ENCODE peak calls at places on chromosome 13, in seven cellular contexts. G is MM.1S, P is GM23338, K is OCI-LY7, M is SK-N-SH, O is HCT116, N is GM23248. E is an unnamed sample.

GRCh38 chr13:42821437-42821836 is 40.1 kb downstream of the FAM216B start:
- DNase-seq in O (no peak), P (no peak), N (peak; percentile 87), M (no peak), K (no peak), G (no peak), E (peak; percentile 64)

GRCh38 chr13:44667950-44668349 is 91.8 kb upstream of the TSC22D1 start:
- DNase-seq in P (no peak), M (no peak), K (no peak), N (peak; percentile 76), G (no peak), O (no peak), E (no peak)

GRCh38 chr13:30692108-30692507 is 43.2 kb upstream of the ALOX5AP start:
- DNase-seq in O (no peak), P (no peak), M (no peak), G (no peak), N (no peak), K (no peak), E (no peak)

GRCh38 chr13:68808456-68808855 is 1299.2 kb upstream of the ATXN8OS start:
- DNase-seq in K (no peak), O (no peak), M (no peak), P (no peak), G (no peak), N (no peak), E (no peak)

GRCh38 chr13:79081942-79082341 is 324.1 kb downstream of the RBM26 start:
- DNase-seq in N (no peak), P (no peak), G (peak; percentile 77), K (no peak), M (no peak), O (no peak), E (no peak)

GRCh38 chr13:84358601-84359000 is 476.3 kb upstream of the SLITRK1 start:
- DNase-seq in P (no peak), G (no peak), N (no peak), K (no peak), M (no peak), O (no peak), E (no peak)

GRCh38 chr13:36148436-36148835 is 17.3 kb upstream of the DCLK1 start:
- DNase-seq in O (no peak), P (no peak), M (no peak), K (no peak), G (no peak), N (peak; percentile 49), E (peak; percentile 53)

GRCh38 chr13:49627831-49628652 is at the start of gene ARL11:
- DNase-seq in K (peak; percentile 93), P (peak; percentile 90), N (no peak), G (peak; percentile 30), M (no peak), O (no peak), E (no peak)

GRCh38 chr13:102443234-102443633 is 41.4 kb upstream of the FGF14 start:
- DNase-seq in M (no peak), G (no peak), P (no peak), K (no peak), O (no peak), N (no peak), E (no peak)

GRCh38 chr13:74290324-74290773 is 156.1 kb upstream of the KLF12 start:
- DNase-seq in O (peak; percentile 73), K (peak; percentile 88), P (peak; percentile 93), N (peak; percentile 73), G (peak; percentile 91), M (peak; percentile 47), E (peak; percentile 49)

GRCh38 chr13:91368676-91369425 is 21.4 kb downstream of the MIR17HG start:
- DNase-seq in O (no peak), M (no peak), K (peak; percentile 33), N (peak; percentile 19), P (no peak), G (no peak), E (no peak)

GRCh38 chr13:106685142-106685541 is 117.2 kb upstream of the ARGLU1 start:
- DNase-seq in K (no peak), N (no peak), G (no peak), M (no peak), P (no peak), O (no peak), E (no peak)

GRCh38 chr13:30339721-30340366 is 32.5 kb upstream of the KATNAL1 start:
- DNase-seq in M (no peak), G (no peak), K (no peak), N (peak; percentile 41), O (no peak), P (no peak), E (no peak)

GRCh38 chr13:99435116-99435515 is 66.2 kb upstream of the TM9SF2 start:
- DNase-seq in O (no peak), G (no peak), K (no peak), N (no peak), M (no peak), P (no peak), E (no peak)

GRCh38 chr13:99434258-99434788 is 66.9 kb upstream of the TM9SF2 start:
- DNase-seq in O (no peak), K (no peak), P (peak; percentile 73), M (no peak), G (no peak), N (no peak), E (no peak)

GRCh38 chr13:99439048-99439447 is 62.2 kb upstream of the TM9SF2 start:
- DNase-seq in G (no peak), O (no peak), P (no peak), K (no peak), M (no peak), N (no peak), E (no peak)

GRCh38 chr13:99436013-99436412 is 65.3 kb upstream of the TM9SF2 start:
- DNase-seq in O (no peak), K (no peak), M (no peak), P (no peak), G (no peak), N (no peak), E (peak; percentile 9)

DNA sequence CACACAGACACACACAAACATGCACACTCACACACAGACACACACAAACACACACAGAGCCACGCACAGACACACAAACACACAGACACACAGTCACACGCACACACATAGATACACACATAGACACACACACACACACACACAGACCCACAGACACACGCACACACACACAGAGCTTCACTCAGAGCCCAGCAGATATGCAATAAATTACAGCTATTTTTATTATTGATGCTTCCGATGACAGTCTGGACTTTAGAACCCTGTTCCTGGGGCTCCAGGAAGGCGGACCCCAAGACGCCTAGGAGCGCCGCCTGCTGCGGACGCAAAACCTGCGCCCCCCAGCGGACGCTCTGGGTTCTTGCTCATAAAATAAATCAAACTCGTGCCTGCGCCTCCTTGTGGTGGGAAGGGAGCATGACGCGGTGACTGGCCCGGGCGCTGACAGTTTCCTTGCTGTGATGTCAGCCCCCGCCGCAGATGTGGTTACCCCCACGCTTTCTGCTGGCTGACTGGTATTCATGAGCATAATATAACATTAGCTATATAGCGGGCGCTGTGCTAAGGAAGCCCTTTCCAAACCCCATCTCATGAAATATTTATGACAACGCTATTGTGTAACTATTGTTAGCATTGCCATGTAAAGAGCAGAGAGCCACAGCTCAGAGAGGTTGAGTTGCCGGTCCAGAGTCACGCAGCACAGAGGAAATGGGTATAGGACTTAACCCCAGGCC is 64.4 kb upstream of the TM9SF2 start:
- DNase-seq in O (peak; percentile 78), G (peak; percentile 79), K (peak; percentile 82), N (peak; percentile 93), M (peak; percentile 86), P (peak; percentile 92), E (peak; percentile 73)
- TF ChIP-seq EZH2phosphoT487 in O (no peak), G (no peak), K (no peak), N (no peak), M (no peak), P (no peak), E (no peak)

DNA sequence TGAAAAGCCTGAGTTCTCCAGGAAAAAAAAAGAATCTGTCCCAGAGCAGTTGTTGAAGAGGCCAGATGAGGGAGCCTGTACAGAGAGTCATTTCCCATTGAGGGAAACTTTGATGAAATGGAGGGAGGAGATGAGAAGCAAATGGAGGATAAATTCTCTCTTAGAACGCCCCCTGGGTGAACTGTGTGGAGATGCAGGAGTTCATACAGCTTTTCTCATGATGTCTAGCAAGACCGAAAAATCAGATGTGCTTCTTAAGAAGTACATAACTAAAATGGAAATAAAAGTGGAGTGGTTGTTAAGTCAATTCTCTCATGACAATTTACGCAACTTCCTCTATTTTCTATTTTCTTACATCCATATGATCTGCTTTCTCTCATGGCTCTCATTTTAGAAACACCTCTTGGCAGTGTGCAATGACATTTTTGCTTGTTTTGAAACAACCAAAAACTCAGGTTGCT is 1263.1 kb downstream of the PCDH9 start:
- DNase-seq in G (no peak), M (peak; percentile 7), K (peak; percentile 52), O (peak; percentile 60), P (peak; percentile 88), N (peak; percentile 29), E (peak; percentile 71)
- H3K4me1 ChIP-seq in G (no peaks in the 10 kb centered on the region), M (peaks cover 4% of the 10 kb centered on the region), K (no peaks in the 10 kb centered on the region), O (no peaks in the 10 kb centered on the region), P (no peaks in the 10 kb centered on the region), N (no peaks in the 10 kb centered on the region), E (peaks cover 6% of the 10 kb centered on the region)

DNA sequence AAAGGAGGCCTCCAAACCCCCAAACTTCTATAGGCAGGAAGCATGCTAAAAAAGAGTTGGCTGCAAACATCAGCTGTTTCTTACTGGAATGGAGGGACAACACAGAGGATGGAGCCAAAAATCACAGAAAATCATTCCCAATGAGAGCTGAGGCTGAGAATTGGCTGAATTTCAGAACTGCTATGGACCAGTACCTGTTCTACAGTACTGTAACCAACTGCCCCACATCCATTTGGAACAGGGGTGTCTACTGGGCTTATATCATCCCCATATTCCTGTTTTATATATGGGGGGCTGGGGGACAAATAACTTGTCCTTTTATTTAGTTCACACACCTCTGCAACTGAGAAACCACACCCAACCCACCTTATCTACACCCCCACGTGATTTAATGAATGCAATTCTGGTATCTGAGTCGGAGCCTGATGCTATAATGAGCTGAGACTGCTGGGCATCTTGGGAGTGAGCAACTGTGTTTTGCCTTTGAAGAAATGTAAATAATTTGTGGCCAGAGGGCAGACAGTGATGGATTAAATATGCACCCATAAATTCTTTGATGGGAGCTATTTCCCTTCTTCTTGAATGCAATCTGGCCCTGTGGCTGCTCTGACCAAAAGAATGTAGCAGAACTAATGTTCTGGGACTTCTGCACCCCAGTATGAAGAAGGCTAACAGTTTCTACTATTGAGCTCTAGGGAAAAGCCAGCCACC is 82.6 kb downstream of the TBC1D4 start:
- DNase-seq in G (no peak), P (no peak), O (no peak), K (no peak), N (no peak), M (no peak), E (no peak)
- TF ChIP-seq EZH2phosphoT487 in G (no peak), P (no peak), O (no peak), K (no peak), N (no peak), M (no peak), E (no peak)

DNA sequence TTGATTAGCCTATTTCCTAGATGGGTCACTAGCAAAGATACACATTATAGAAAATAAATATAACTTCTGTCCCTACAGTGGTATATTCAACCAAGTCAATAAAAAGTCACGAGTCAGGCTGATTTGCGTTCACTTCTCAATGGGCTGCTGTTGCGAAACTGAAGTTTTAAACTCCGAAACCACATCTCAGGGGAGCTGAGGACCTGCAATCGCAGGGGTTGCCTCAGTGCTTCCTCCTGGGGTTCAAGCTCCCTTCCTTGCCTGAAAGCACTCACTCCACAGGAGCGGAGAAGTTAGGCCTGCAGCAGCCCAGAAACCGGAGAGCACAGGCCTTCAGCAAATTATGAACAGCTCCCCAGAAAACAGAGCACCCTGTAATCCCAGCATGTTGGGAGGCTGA is 39.6 kb downstream of the RAB20 start:
- DNase-seq in P (no peak), K (no peak), G (no peak), N (no peak), M (no peak), O (no peak), E (no peak)
- H3K4me1 ChIP-seq in P (no peaks in the 10 kb centered on the region), K (no peaks in the 10 kb centered on the region), G (peaks cover 32% of the 10 kb centered on the region), N (peaks cover 10% of the 10 kb centered on the region), M (no peaks in the 10 kb centered on the region), O (peaks cover 32% of the 10 kb centered on the region), E (peaks cover 18% of the 10 kb centered on the region)

E was measured in PC-3.